ENCODE peak calls at places on chromosomes 2 and 18, in four cellular contexts. I, N, E and Q are unnamed samples.

GRCh38 chr2:64943387-64944150 is 45.6 kb upstream of the SLC1A4 start:
- DNase-seq in I (no peak), N (no peak), E (no peak), Q (no peak)

GRCh38 chr2:11582526-11583202 is 48.8 kb downstream of the GREB1 start:
- DNase-seq in I (peak; percentile 6), N (peak; percentile 59), E (peak; percentile 66), Q (no peak)

GRCh38 chr2:172102159-172102857 is 392 bp downstream of the DLX2 start:
- DNase-seq in I (no peak), N (no peak), E (peak; percentile 30), Q (peak; percentile 73)

GRCh38 chr2:20619624-20620024 is 31.3 kb downstream of the HS1BP3 start:
- DNase-seq in I (no peak), N (no peak), E (no peak), Q (peak; percentile 70)

GRCh38 chr2:39515273-39515896 is 78.3 kb upstream of the MAP4K3 start:
- DNase-seq in I (no peak), N (no peak), E (no peak), Q (no peak)

GRCh38 chr2:201156051-201156450 is 26.9 kb upstream of the CASP10 start:
- DNase-seq in I (no peak), N (no peak), E (no peak), Q (no peak)

GRCh38 chr18:33751613-33752221 is 173.7 kb downstream of the ASXL3 start:
- DNase-seq in I (no peak), N (no peak), E (peak; percentile 62), Q (no peak)

GRCh38 chr2:181862583-181863281 is 28.8 kb upstream of the ITPRID2 start:
- DNase-seq in I (no peak), N (no peak), E (no peak), Q (no peak)

GRCh38 chr18:24322594-24323136 is 75.0 kb downstream of the OSBPL1A start:
- DNase-seq in I (no peak), N (no peak), E (no peak), Q (no peak)

GRCh38 chr2:62297642-62298010 is 101.7 kb downstream of the B3GNT2 start:
- DNase-seq in I (no peak), N (no peak), E (no peak), Q (no peak)

GRCh38 chr2:61722800-61723199 is 131.1 kb downstream of the FAM161A start:
- DNase-seq in I (no peak), N (no peak), E (no peak), Q (no peak)

GRCh38 chr2:96164459-96165184 is 19.4 kb upstream of the DUSP2 start:
- DNase-seq in I (no peak), N (peak; percentile 53), E (no peak), Q (no peak)

GRCh38 chr18:55781481-55781957 is 193.5 kb upstream of the TCF4 start:
- DNase-seq in I (no peak), N (no peak), E (no peak), Q (no peak)

GRCh38 chr2:228329279-228329678 is 147.8 kb upstream of the SPHKAP start:
- DNase-seq in I (no peak), N (no peak), E (no peak), Q (no peak)

GRCh38 chr18:4096501-4096900 is 358.6 kb downstream of the DLGAP1 start:
- DNase-seq in I (peak; percentile 63), N (no peak), E (no peak), Q (no peak)

GRCh38 chr2:238169708-238170251 is 11.0 kb downstream of the ERFE start:
- DNase-seq in I (peak; percentile 99), N (no peak), E (no peak), Q (peak; percentile 90)

GRCh38 chr18:31611511-31611910 is 19.8 kb downstream of the TTR start:
- DNase-seq in I (no peak), N (no peak), E (no peak), Q (no peak)

GRCh38 chr2:1004398-1004797 is 53.7 kb downstream of the SNTG2 start:
- DNase-seq in I (no peak), N (no peak), E (no peak), Q (no peak)

GRCh38 chr2:54741250-54741649 is 17.8 kb downstream of the EML6 start:
- DNase-seq in I (no peak), N (no peak), E (no peak), Q (no peak)

GRCh38 chr18:76464281-76465259 is 30.5 kb downstream of the ZNF516 start:
- DNase-seq in I (no peak), N (no peak), E (no peak), Q (no peak)

GRCh38 chr2:46470114-46470628 is 9.2 kb upstream of the TMEM247 start:
- DNase-seq in I (no peak), N (no peak), E (no peak), Q (no peak)

GRCh38 chr2:240455719-240456606 is 20.5 kb downstream of the GPC1 start:
- DNase-seq in I (no peak), N (no peak), E (no peak), Q (peak; percentile 83)

GRCh38 chr18:14947482-14948162 is 199.7 kb downstream of the ANKRD30B start:
- DNase-seq in I (no peak), N (no peak), E (no peak), Q (no peak)

GRCh38 chr2:56522605-56523089 is 338.9 kb downstream of the CCDC85A start:
- DNase-seq in I (no peak), N (no peak), E (no peak), Q (no peak)

GRCh38 chr18:58017267-58017666 is 26.8 kb upstream of the NEDD4L start:
- DNase-seq in I (no peak), N (no peak), E (no peak), Q (no peak)

GRCh38 chr2:131682122-131682944 is 154.6 kb downstream of the CCDC74A start:
- DNase-seq in I (peak; percentile 70), N (peak; percentile 61), E (peak; percentile 95), Q (peak; percentile 90)

GRCh38 chr18:45335644-45336043 is 279.6 kb upstream of the SLC14A2 start:
- DNase-seq in I (no peak), N (no peak), E (no peak), Q (no peak)

GRCh38 chr18:13558132-13558531 is 168.2 kb downstream of the FAM210A start:
- DNase-seq in I (no peak), N (no peak), E (peak; percentile 36), Q (no peak)

GRCh38 chr2:7992612-7993596 is 689.0 kb upstream of the ID2 start:
- DNase-seq in I (no peak), N (no peak), E (no peak), Q (no peak)

GRCh38 chr2:195824478-195824877 is 167.5 kb downstream of the SLC39A10 start:
- DNase-seq in I (no peak), N (no peak), E (no peak), Q (no peak)

GRCh38 chr2:101759162-101759561 is 61.7 kb downstream of the MAP4K4 start:
- DNase-seq in I (peak; percentile 87), N (no peak), E (no peak), Q (no peak)

GRCh38 chr2:203061346-203061745 is 46.7 kb downstream of the NBEAL1 start:
- DNase-seq in I (peak; percentile 36), N (no peak), E (no peak), Q (no peak)

GRCh38 chr2:37224063-37224462 is 7.3 kb downstream of the CEBPZ start:
- DNase-seq in I (no peak), N (no peak), E (no peak), Q (no peak)

GRCh38 chr2:191314697-191315364 is 69.6 kb downstream of the MYO1B start:
- DNase-seq in I (no peak), N (no peak), E (no peak), Q (no peak)

GRCh38 chr2:109365131-109365530 is 236.1 kb downstream of the SH3RF3 start:
- DNase-seq in I (no peak), N (no peak), E (no peak), Q (no peak)

GRCh38 chr2:47602996-47603395 is 179.9 kb upstream of the MSH6 start:
- DNase-seq in I (no peak), N (no peak), E (no peak), Q (no peak)